ENCODE peak calls at places on chromosomes 5 and 9, in ten cellular contexts. K is heart left ventricle, E is NB4, L is neural crest cell, C is Panc1, D is PC-3, W is thoracic aorta, S is fibroblast of the aortic adventitia, N is left ventricle myocardium inferior, J is pancreas. I is an unnamed sample.

GRCh38 chr5:98403131-98403530 is 370.3 kb upstream of the RGMB start:
- DNase-seq in K (no peak), E (no peak), L (no peak), C (no peak), D (no peak), W (no peak), S (no peak), N (no peak), J (no peak), I (no peak)

GRCh38 chr5:20972419-20972925 is 984.5 kb upstream of the CDH18 start:
- DNase-seq in K (peak), E (peak), L (no peak), C (peak), D (peak), W (no peak), S (peak), N (peak), J (no peak), I (no peak)

GRCh38 chr9:106970219-106970975 is 107.4 kb downstream of the ZNF462 start:
- DNase-seq in K (no peak), E (no peak), L (no peak), C (no peak), D (no peak), W (no peak), S (no peak), N (no peak), J (no peak), I (no peak)

GRCh38 chr9:109861918-109862317 is 81.9 kb downstream of the PALM2AKAP2 start:
- DNase-seq in K (no peak), E (peak), L (no peak), C (no peak), D (no peak), W (no peak), S (peak), N (no peak), J (no peak), I (no peak)

GRCh38 chr5:88377240-88377639 is 108.6 kb upstream of the TMEM161B start:
- DNase-seq in K (no peak), E (no peak), L (no peak), C (no peak), D (no peak), W (no peak), S (no peak), N (no peak), J (no peak), I (no peak)

GRCh38 chr9:109088221-109088620 is 31.5 kb downstream of the TMEM245 start:
- DNase-seq in K (no peak), E (no peak), L (no peak), C (no peak), D (no peak), W (no peak), S (no peak), N (no peak), J (no peak), I (no peak)

GRCh38 chr9:69745716-69746538 is 13.9 kb downstream of the PTAR1 start:
- DNase-seq in K (no peak), E (peak), L (no peak), C (no peak), D (peak), W (no peak), S (peak), N (no peak), J (no peak), I (no peak)

GRCh38 chr9:125540497-125540896 is 166.5 kb downstream of the MAPKAP1 start:
- DNase-seq in K (no peak), E (no peak), L (no peak), C (no peak), D (peak), W (no peak), S (no peak), N (no peak), J (no peak), I (no peak)

GRCh38 chr5:106637275-106637674 is 1033.5 kb downstream of the EFNA5 start:
- DNase-seq in K (no peak), E (no peak), L (no peak), C (no peak), D (no peak), W (no peak), S (no peak), N (no peak), J (no peak), I (no peak)

GRCh38 chr5:100787648-100788047 is 115.4 kb downstream of the ST8SIA4 start:
- DNase-seq in K (no peak), E (no peak), L (no peak), C (no peak), D (no peak), W (no peak), S (no peak), N (no peak), J (no peak), I (no peak)

GRCh38 chr5:99586878-99587277 is 658.1 kb upstream of the CHD1 start:
- DNase-seq in K (no peak), E (no peak), L (no peak), C (no peak), D (no peak), W (no peak), S (no peak), N (no peak), J (no peak), I (no peak)

GRCh38 chr9:112110773-112111106 is 64.4 kb downstream of the SUSD1 start:
- DNase-seq in K (no peak), E (no peak), L (no peak), C (no peak), D (no peak), W (no peak), S (no peak), N (no peak), J (no peak), I (no peak)

GRCh38 chr9:137185921-137186320 is 2.4 kb downstream of the ANAPC2 start:
- DNase-seq in K (no peak), E (no peak), L (no peak), C (no peak), D (no peak), W (no peak), S (no peak), N (no peak), J (no peak), I (no peak)

GRCh38 chr9:18906656-18907395 is 126.2 kb downstream of the SAXO1 start:
- DNase-seq in K (no peak), E (peak), L (no peak), C (no peak), D (peak), W (no peak), S (peak), N (no peak), J (no peak), I (no peak)

GRCh38 chr5:53478411-53479044 is 1.9 kb upstream of the FST start:
- DNase-seq in K (no peak), E (peak), L (peak), C (peak), D (peak), W (no peak), S (peak), N (peak), J (no peak), I (peak)

GRCh38 chr5:177446184-177447065 is at the start of gene PRR7:
- DNase-seq in K (peak), E (peak), L (peak), C (no peak), D (peak), W (no peak), S (peak), N (peak), J (no peak), I (peak)

GRCh38 chr5:124252094-124252750 is 494.2 kb downstream of the ZNF608 start:
- DNase-seq in K (no peak), E (no peak), L (no peak), C (no peak), D (no peak), W (no peak), S (no peak), N (no peak), J (no peak), I (no peak)

GRCh38 chr9:121737481-121737931 is 86.1 kb downstream of the DAB2IP start:
- DNase-seq in K (no peak), E (no peak), L (no peak), C (no peak), D (no peak), W (no peak), S (no peak), N (no peak), J (no peak), I (no peak)

GRCh38 chr9:9783211-9783610 is 829.6 kb downstream of the PTPRD start:
- DNase-seq in K (no peak), E (no peak), L (no peak), C (no peak), D (no peak), W (no peak), S (no peak), N (no peak), J (no peak), I (no peak)

GRCh38 chr5:66442951-66443445 is 153.2 kb upstream of the MAST4 start:
- DNase-seq in K (no peak), E (no peak), L (no peak), C (no peak), D (no peak), W (no peak), S (peak), N (no peak), J (no peak), I (no peak)

DNA sequence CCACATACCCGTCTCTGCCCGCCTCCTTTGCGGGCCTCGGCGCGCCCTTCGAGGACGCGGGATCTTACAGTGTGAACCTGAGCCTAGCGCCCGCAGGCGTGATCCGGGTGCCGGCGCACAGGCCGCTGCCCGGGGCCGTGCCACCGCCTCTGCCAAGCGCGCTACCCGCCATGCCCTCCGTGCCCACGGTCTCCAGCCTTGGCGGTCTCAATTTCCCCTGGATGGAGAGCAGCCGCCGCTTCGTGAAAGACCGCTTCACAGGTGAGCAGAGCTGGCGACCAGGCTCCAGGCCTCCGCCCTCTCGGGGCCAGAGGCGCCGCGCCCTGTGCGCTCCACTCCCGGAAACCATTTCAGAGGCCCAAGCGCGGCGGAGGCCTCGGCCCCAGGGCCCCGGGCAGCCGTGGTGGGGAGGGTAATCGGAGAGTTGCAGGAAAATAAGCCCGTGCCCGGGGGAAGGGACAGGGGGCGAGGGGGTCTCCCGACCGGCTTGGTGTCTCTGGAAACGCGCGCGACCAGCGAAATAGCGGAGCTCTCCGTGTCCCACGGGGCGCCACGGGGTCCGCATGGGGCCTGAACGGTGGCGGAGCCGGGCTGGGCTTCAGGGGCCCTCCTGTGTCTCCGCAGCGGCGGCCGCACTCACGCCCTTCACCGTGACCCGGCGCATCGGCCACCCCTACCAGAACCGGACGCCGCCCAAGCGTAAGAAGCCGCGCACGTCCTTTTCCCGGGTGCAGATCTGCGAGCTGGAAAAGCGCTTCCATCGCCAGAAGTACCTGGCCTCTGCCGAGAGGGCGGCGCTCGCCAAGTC is 682 bp downstream of the TLX3 start:
- DNase-seq in K (no peak), E (no peak), L (no peak), C (no peak), D (no peak), W (no peak), S (no peak), N (no peak), J (no peak), I (no peak)
- TF ChIP-seq CTCF in K (no peak), E (no peak), L (peak), C (no peak), D (no peak), W (no peak), S (peak), N (peak), J (no peak), I (no peak)

GRCh38 chr9:34454571-34455065 is 3.8 kb downstream of the FAM219A start:
- DNase-seq in K (peak), E (peak), L (no peak), C (no peak), D (peak), W (no peak), S (peak), N (peak), J (no peak), I (no peak)
- TF ChIP-seq CTCF in K (no peak), E (peak), L (no peak), C (peak), D (no peak), W (no peak), S (no peak), N (peak), J (no peak), I (no peak)

GRCh38 chr5:139046551-139046950 is 151.6 kb downstream of the SIL1 start:
- DNase-seq in K (no peak), E (no peak), L (no peak), C (no peak), D (no peak), W (no peak), S (peak), N (no peak), J (no peak), I (no peak)

GRCh38 chr5:139037732-139038131 is 160.4 kb downstream of the SIL1 start:
- DNase-seq in K (no peak), E (no peak), L (no peak), C (no peak), D (no peak), W (no peak), S (no peak), N (no peak), J (no peak), I (no peak)

GRCh38 chr5:139038618-139039305 is 159.4 kb downstream of the SIL1 start:
- DNase-seq in K (no peak), E (peak), L (no peak), C (no peak), D (no peak), W (no peak), S (no peak), N (no peak), J (no peak), I (no peak)

GRCh38 chr5:139043127-139043905 is 154.9 kb downstream of the SIL1 start:
- DNase-seq in K (no peak), E (no peak), L (no peak), C (no peak), D (no peak), W (no peak), S (peak), N (no peak), J (no peak), I (no peak)
- TF ChIP-seq CTCF in K (no peak), E (no peak), L (no peak), C (no peak), D (no peak), W (no peak), S (no peak), N (no peak), J (no peak), I (no peak)

GRCh38 chr5:96327728-96328127 is 105.3 kb downstream of the PCSK1 start:
- DNase-seq in K (no peak), E (no peak), L (no peak), C (no peak), D (no peak), W (no peak), S (no peak), N (no peak), J (no peak), I (no peak)
- TF ChIP-seq CTCF in K (no peak), E (no peak), L (no peak), C (no peak), D (no peak), W (no peak), S (no peak), N (no peak), J (no peak), I (no peak)

GRCh38 chr5:149441194-149441753 is 62.2 kb upstream of the IL17B start:
- DNase-seq in K (no peak), E (no peak), L (no peak), C (no peak), D (no peak), W (no peak), S (no peak), N (no peak), J (no peak), I (no peak)

GRCh38 chr5:149441986-149442385 is 62.9 kb upstream of the IL17B start:
- DNase-seq in K (no peak), E (no peak), L (no peak), C (no peak), D (no peak), W (no peak), S (no peak), N (no peak), J (no peak), I (no peak)

GRCh38 chr5:149439899-149440655 is 61.0 kb upstream of the IL17B start:
- DNase-seq in K (no peak), E (no peak), L (no peak), C (no peak), D (peak), W (no peak), S (no peak), N (no peak), J (no peak), I (no peak)

GRCh38 chr5:149443210-149443609 is 64.1 kb upstream of the IL17B start:
- DNase-seq in K (no peak), E (no peak), L (no peak), C (no peak), D (no peak), W (no peak), S (no peak), N (no peak), J (no peak), I (no peak)

GRCh38 chr5:149442563-149443182 is 63.6 kb upstream of the IL17B start:
- DNase-seq in K (peak), E (peak), L (peak), C (peak), D (peak), W (no peak), S (peak), N (peak), J (peak), I (peak)
- TF ChIP-seq CTCF in K (peak), E (peak), L (peak), C (peak), D (peak), W (peak), S (peak), N (peak), J (peak), I (peak)

DNA sequence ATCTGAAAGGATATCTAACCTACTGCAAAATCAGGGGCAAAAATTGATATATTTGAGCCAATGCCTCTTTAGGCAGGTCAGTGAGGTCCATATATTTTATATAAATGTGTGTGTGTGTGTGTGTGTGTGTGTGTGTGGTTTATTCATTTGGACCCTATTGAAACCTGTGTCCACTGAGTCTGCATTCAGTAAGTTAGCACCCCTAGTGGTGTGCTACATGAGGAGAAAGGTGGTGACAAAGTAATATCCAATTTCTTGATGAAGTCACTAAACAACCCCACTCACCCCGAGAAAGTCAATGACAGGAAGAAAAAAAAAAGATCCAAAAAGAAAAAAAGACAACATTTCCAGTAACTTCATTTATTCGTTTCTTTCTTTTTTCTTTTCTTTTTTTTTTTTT is 4.1 kb downstream of the FBXW11 start:
- DNase-seq in K (no peak), E (peak), L (no peak), C (no peak), D (peak), W (no peak), S (peak), N (no peak), J (no peak), I (no peak)
- TF ChIP-seq CTCF in K (peak), E (peak), L (peak), C (peak), D (peak), W (peak), S (peak), N (peak), J (no peak), I (peak)